ENCODE peak calls at places on chromosomes 5 and 9, in four cellular contexts. A is foreskin fibroblast, C is upper lobe of right lung, P is WERI-Rb-1. U is an unnamed sample.

GRCh38 chr5:18745988-18746615 is 1111.8 kb downstream of the TAF11L14 start:
- DNase-seq in A (no peak), C (no peak), P (no peak), U (peak)

GRCh38 chr5:103259705-103260355 is 1.3 kb downstream of the MACIR start:
- DNase-seq in C (no peak), A (peak), P (no peak), U (no peak)

GRCh38 chr5:135205616-135206349 is 171.8 kb upstream of the PITX1 start:
- DNase-seq in P (no peak), C (no peak), A (no peak), U (no peak)

GRCh38 chr9:108282872-108283271 is 572.9 kb downstream of the ACTL7B start:
- DNase-seq in A (no peak), C (no peak), P (no peak), U (no peak)

GRCh38 chr5:139243425-139243965 is 45.3 kb upstream of the SIL1 start:
- DNase-seq in P (no peak), A (peak), C (no peak), U (no peak)

GRCh38 chr9:86763795-86764194 is 183.5 kb downstream of the GAS1 start:
- DNase-seq in P (no peak), C (no peak), A (no peak), U (no peak)

GRCh38 chr5:52579391-52579790 is 208.3 kb upstream of the ITGA1 start:
- DNase-seq in P (no peak), A (no peak), C (no peak), U (peak)

GRCh38 chr5:76625087-76625860 is 2.1 kb upstream of the F2RL2 start:
- DNase-seq in C (no peak), P (no peak), A (no peak), U (no peak)

GRCh38 chr5:68548959-68549676 is 333.6 kb downstream of the PIK3R1 start:
- DNase-seq in A (no peak), P (no peak), C (no peak), U (no peak)

GRCh38 chr9:130825051-130825651 is 9.9 kb upstream of the ABL1 start:
- DNase-seq in C (no peak), P (peak), A (no peak), U (no peak)

GRCh38 chr9:99103505-99103904 is 1.4 kb upstream of the TGFBR1 start:
- DNase-seq in P (peak), A (no peak), C (no peak), U (no peak)

GRCh38 chr9:92180669-92181181 is 65.5 kb upstream of the SPTLC1 start:
- DNase-seq in C (no peak), P (peak), A (peak), U (no peak)

GRCh38 chr9:37329576-37329975 is 92.9 kb upstream of the GRHPR start:
- DNase-seq in C (no peak), P (peak), A (no peak), U (no peak)

GRCh38 chr9:16884952-16885513 is 14.6 kb upstream of the BNC2 start:
- DNase-seq in C (no peak), A (peak), P (no peak), U (no peak)

GRCh38 chr9:121684381-121685145 is 33.1 kb downstream of the DAB2IP start:
- DNase-seq in P (peak), A (no peak), C (peak), U (peak)

GRCh38 chr5:1380011-1380817 is 35.3 kb upstream of the CLPTM1L start:
- DNase-seq in P (peak), C (peak), A (peak), U (peak)

GRCh38 chr9:107425110-107426025 is 64.2 kb downstream of the KLF4 start:
- DNase-seq in C (peak), P (peak), A (peak), U (peak)

GRCh38 chr9:26870292-26870691 is 22.3 kb downstream of the CAAP1 start:
- DNase-seq in P (no peak), C (no peak), A (no peak), U (no peak)

GRCh38 chr9:84937086-84937670 is 267.6 kb downstream of the NTRK2 start:
- DNase-seq in A (no peak), P (no peak), C (no peak), U (no peak)

GRCh38 chr9:86368871-86369521 is 14.8 kb upstream of the TUT7 start:
- DNase-seq in A (peak), P (no peak), C (no peak), U (no peak)

GRCh38 chr9:70630971-70631370 is 216.5 kb upstream of the KLF9 start:
- DNase-seq in P (no peak), C (no peak), A (no peak), U (no peak)

GRCh38 chr9:95230046-95230445 is 87.5 kb downstream of the FANCC start:
- DNase-seq in A (no peak), P (no peak), C (no peak), U (no peak)

GRCh38 chr9:19409406-19410194 is 791 bp downstream of the ACER2 start:
- DNase-seq in C (peak), P (peak), A (no peak), U (peak)

DNA sequence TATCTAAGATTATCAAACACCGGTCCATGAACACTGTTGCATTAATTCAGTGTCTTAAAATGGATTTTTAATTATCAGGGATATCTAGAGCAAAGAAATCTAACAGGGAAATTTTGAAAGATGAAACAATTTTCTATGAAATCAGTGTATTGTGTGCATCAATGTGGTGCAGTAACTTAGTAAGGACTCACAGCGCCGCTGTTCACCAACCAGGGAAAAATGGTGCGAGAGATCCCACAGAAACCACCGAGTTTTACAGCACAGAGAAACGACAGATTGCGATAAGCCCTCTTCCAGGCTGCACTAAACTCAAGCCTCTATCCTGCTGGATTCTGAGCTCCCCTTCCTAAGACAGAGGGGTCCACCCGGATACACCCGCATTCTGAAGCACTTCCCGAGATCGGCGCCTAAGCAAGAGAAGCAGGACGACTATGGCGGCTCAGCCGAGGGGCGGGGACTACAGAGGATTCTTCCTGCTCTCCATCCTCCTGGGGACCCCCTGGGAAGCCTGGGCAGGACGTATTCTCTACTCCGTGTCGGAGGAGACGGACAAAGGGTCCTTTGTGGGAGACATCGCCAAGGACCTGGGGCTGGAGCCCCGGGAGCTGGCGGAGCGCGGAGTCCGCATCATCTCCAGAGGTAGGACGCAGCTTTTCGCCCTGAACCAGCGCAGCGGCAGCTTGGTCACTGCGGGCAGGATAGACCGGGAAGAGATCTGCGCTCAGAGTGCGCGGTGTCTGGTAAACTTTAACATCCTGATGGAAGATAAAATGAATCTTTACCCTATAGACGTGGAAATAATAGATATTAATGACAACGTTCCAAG is at the start of gene PCDHGA7:
- DNase-seq in C (no peak), A (peak), P (no peak), U (no peak)
- TF ChIP-seq CTCF in C (peak), A (peak), P (no peak), U (no peak)

DNA sequence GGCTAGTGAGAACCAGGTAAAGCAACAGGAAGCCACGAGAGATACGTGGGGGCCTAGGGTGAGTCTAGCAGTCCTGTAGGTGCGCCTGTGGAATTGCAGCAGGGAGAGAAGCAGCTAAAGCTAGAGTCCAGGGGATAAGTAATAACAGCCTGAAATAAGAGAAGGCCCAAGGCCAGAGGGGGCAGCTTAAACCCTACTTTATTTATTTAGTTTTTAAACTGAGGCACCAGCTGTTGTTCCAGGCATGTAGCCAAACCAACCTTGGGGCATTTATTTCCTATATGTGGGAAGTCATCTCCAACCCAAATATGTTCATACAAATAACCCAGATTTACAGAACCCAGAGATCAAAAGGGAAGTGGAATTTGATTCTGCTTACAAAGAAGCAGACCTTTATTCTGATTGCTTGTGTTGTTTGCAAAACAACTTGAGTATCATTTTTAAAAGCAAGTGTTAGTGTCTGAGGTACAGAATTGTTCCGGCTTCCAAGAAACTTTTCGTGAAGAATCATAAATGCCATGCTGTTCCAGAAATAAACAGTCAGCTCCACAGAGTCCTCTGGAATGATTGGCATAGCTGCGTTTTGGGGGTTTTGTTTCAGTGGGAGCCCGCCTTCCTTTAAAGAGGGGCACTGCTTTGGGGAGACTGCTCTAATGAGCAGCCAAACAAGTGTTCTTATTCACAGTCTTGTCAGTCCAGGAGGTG is 93.3 kb downstream of the GLDC start:
- DNase-seq in C (no peak), P (peak), A (peak), U (no peak)
- TF ChIP-seq CTCF in C (no peak), P (peak), A (no peak), U (no peak)

DNA sequence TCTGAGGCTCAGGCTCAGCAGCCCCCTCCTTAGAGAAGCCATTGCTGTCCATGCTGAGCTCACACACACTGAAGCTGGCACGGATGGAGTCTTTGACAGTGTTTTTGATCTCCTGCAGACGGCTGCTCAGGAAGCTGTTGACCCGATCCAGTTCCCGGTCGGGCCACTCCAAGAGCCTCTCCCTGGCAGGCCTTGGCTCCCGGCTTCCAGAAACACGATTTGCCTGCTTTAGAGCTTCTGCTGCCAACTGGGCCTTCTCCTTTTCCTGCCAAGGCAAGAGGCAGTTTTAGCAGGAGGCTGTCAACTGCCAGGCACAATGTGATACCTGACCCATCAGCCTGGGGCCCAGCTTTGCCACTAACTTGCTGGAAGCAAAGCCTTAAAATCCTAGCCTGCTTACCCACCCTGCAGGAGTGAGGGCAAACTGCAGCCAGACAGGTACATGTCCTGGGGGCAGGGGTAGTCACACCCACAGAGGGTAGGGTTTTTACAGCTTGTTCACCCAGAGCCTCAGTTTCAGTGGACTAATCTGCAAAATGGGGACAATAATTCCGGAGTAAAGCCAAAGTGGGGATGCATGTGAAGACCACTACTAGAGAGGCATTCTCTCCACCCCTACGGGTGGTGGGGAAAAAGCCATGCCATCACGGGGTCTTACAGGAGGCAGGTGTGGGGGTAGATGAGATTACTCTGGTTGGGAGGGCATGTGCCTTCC is 8.3 kb upstream of the DDX41 start:
- DNase-seq in A (no peak), P (no peak), C (peak), U (no peak)
- TF ChIP-seq CTCF in A (no peak), P (no peak), C (no peak), U (no peak)

GRCh38 chr5:137201876-137202275 is 297.2 kb downstream of the SPOCK1 start:
- DNase-seq in P (no peak), C (no peak), A (peak), U (no peak)
- TF ChIP-seq CTCF in P (no peak), C (no peak), A (peak), U (no peak)

GRCh38 chr9:126347093-126347492 is 20.5 kb downstream of the MVB12B start:
- DNase-seq in C (no peak), A (no peak), P (no peak), U (no peak)

GRCh38 chr9:126347911-126348760 is 21.5 kb downstream of the MVB12B start:
- DNase-seq in C (peak), A (no peak), P (no peak), U (no peak)

GRCh38 chr9:126348911-126349550 is 22.4 kb downstream of the MVB12B start:
- DNase-seq in P (no peak), A (no peak), C (no peak), U (no peak)

GRCh38 chr9:126343271-126343700 is 16.7 kb downstream of the MVB12B start:
- DNase-seq in A (no peak), C (no peak), P (peak), U (no peak)

DNA sequence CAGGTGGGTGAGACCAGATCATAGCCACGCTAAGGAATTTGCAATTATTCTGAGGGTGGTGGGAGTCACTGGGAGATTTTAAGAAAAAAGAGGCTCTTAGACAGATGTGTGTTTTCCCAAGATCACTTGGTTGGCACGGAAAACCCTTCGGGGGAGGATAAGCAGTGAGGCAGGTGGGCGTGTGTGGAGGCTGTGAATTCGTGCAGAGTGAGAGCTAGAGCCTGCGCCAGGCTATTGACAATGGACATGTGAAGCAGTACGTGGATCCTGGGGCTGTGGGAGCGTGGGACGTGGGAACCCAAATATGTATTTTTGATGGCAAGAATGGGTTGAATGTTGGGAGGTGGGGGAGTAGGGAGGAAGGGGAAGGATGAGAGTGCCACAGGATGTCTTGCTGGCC is 19.4 kb downstream of the MVB12B start:
- DNase-seq in A (no peak), C (no peak), P (no peak), U (no peak)
- TF ChIP-seq CTCF in A (no peak), C (no peak), P (no peak), U (no peak)

GRCh38 chr9:24333629-24334028 is 212.1 kb downstream of the IZUMO3 start:
- DNase-seq in P (no peak), C (no peak), A (no peak), U (no peak)
- TF ChIP-seq CTCF in P (no peak), C (no peak), A (no peak), U (no peak)